ENCODE peak calls at places on chromosome 6, in four cellular contexts. S, O, U and W are unnamed samples.

GRCh38 chr6:42970859-42971612 is 7.9 kb downstream of the PEX6 start:
- DNase-seq in O (no peak), U (no peak), S (no peak), W (no peak)

GRCh38 chr6:157272866-157273755 is 50.2 kb downstream of the TMEM242 start:
- DNase-seq in U (no peak), O (no peak), S (no peak), W (peak; percentile 81)

GRCh38 chr6:138499303-138499991 is at the start of gene NHSL1:
- DNase-seq in O (no peak), U (no peak), S (no peak), W (peak; percentile 89)

GRCh38 chr6:81575446-81575845 is 177.0 kb downstream of the TENT5A start:
- DNase-seq in S (no peak), U (no peak), O (no peak), W (no peak)

GRCh38 chr6:10420546-10421507 is 6.0 kb upstream of the TFAP2A start:
- DNase-seq in O (no peak), U (no peak), S (no peak), W (no peak)

GRCh38 chr6:31270788-31271640 is 878 bp downstream of the HLA-C start:
- DNase-seq in S (no peak), O (peak; percentile 55), U (peak; percentile 44), W (peak; percentile 58)

GRCh38 chr6:56693988-56694387 is 51.3 kb upstream of the DST start:
- DNase-seq in U (peak; percentile 41), O (no peak), S (no peak), W (no peak)

GRCh38 chr6:110101885-110102284 is 77.6 kb downstream of the WASF1 start:
- DNase-seq in O (no peak), U (no peak), S (no peak), W (peak; percentile 86)

GRCh38 chr6:136784271-136784664 is 8.0 kb downstream of the MAP3K5 start:
- DNase-seq in U (no peak), S (no peak), O (no peak), W (no peak)

GRCh38 chr6:79687759-79688158 is 56.6 kb downstream of the SH3BGRL2 start:
- DNase-seq in S (no peak), O (no peak), U (no peak), W (no peak)

GRCh38 chr6:152948150-152948768 is 34.6 kb downstream of the FBXO5 start:
- DNase-seq in S (no peak), U (peak; percentile 73), O (peak; percentile 69), W (peak; percentile 53)

GRCh38 chr6:118444796-118445195 is 103.3 kb upstream of the PLN start:
- DNase-seq in S (no peak), U (no peak), O (no peak), W (no peak)

GRCh38 chr6:113857565-113858066 is 471 bp downstream of the MARCKS start:
- DNase-seq in U (no peak), O (no peak), S (no peak), W (no peak)

GRCh38 chr6:107173779-107174178 is 58.5 kb upstream of the BEND3 start:
- DNase-seq in O (peak; percentile 13), U (peak; percentile 25), S (no peak), W (no peak)

GRCh38 chr6:137258170-137258569 is 39.0 kb upstream of the IFNGR1 start:
- DNase-seq in S (no peak), O (peak; percentile 45), U (no peak), W (no peak)

GRCh38 chr6:159151266-159151855 is 17.8 kb upstream of the FNDC1 start:
- DNase-seq in O (peak; percentile 71), S (no peak), U (peak; percentile 66), W (peak; percentile 69)

GRCh38 chr6:89927788-89928565 is 33.7 kb downstream of the GJA10 start:
- DNase-seq in O (peak; percentile 71), S (no peak), U (peak; percentile 40), W (no peak)

GRCh38 chr6:116400376-116400775 is 29.6 kb downstream of the DSE start:
- DNase-seq in O (peak; percentile 56), S (no peak), U (peak; percentile 86), W (no peak)

GRCh38 chr6:161227004-161227950 is 46.6 kb downstream of the AGPAT4 start:
- DNase-seq in U (peak; percentile 35), S (no peak), O (no peak), W (no peak)

GRCh38 chr6:156809034-156809433 is 31.9 kb downstream of the ARID1B start:
- DNase-seq in U (peak; percentile 52), S (no peak), O (peak; percentile 46), W (peak; percentile 80)

GRCh38 chr6:39923394-39923793 is 10.9 kb downstream of the MOCS1 start:
- DNase-seq in O (no peak), U (no peak), S (no peak), W (no peak)

GRCh38 chr6:81515562-81516453 is 236.7 kb downstream of the TENT5A start:
- DNase-seq in O (peak; percentile 66), S (peak; percentile 3), U (peak; percentile 82), W (no peak)

GRCh38 chr6:33118525-33119123 is 42.8 kb downstream of the HLA-DPB1 start:
- DNase-seq in S (peak; percentile 5), O (peak; percentile 73), U (peak; percentile 70), W (peak; percentile 78)

GRCh38 chr6:138443979-138444378 is 40.0 kb downstream of the HEBP2 start:
- DNase-seq in S (no peak), O (no peak), U (no peak), W (no peak)

GRCh38 chr6:125201961-125202729 is 48.6 kb downstream of the TPD52L1 start:
- DNase-seq in S (peak; percentile 88), U (peak; percentile 98), O (peak; percentile 97), W (no peak)

GRCh38 chr6:51147756-51148155 is 329.1 kb downstream of the TFAP2B start:
- DNase-seq in U (no peak), S (no peak), O (no peak), W (no peak)

GRCh38 chr6:1554881-1555569 is 54.7 kb upstream of the FOXC1 start:
- DNase-seq in O (peak; percentile 57), S (no peak), U (peak; percentile 68), W (no peak)

GRCh38 chr6:117531758-117532276 is 49.3 kb downstream of the DCBLD1 start:
- DNase-seq in O (no peak), U (no peak), S (no peak), W (no peak)

GRCh38 chr6:41122918-41123317 is 31.2 kb downstream of the TREML1 start:
- DNase-seq in U (no peak), S (no peak), O (no peak), W (no peak)

GRCh38 chr6:43953256-43953655 is 174.0 kb downstream of the MRPL14 start:
- DNase-seq in O (no peak), S (no peak), U (no peak), W (no peak)